ENCODE peak calls at places on chromosomes 7 and 10, in seven cellular contexts. One of them, this sample, is unnamed.

GRCh38 chr10:77036993-77037734 is 600.4 kb downstream of the KCNMA1 start:
- DNase-seq in right lobe of liver: peak; percentile 71
- DNase-seq in left ventricle myocardium inferior: no peak
- DNase-seq in prostate gland: no peak
- DNase-seq in keratinocyte: no peak
- DNase-seq in cardiac muscle cell: peak; percentile 30
- DNase-seq in Peyer's patch: no peak
- DNase-seq in this sample: no peak

GRCh38 chr10:79241990-79242619 is 105.2 kb upstream of the PPIF start:
- DNase-seq in right lobe of liver: peak; percentile 82
- DNase-seq in left ventricle myocardium inferior: peak; percentile 81
- DNase-seq in prostate gland: peak; percentile 44
- DNase-seq in keratinocyte: no peak
- DNase-seq in cardiac muscle cell: peak; percentile 54
- DNase-seq in Peyer's patch: peak; percentile 59
- DNase-seq in this sample: peak; percentile 55

GRCh38 chr7:77537595-77538185 is 595 bp downstream of the PTPN12 start:
- DNase-seq in right lobe of liver: peak; percentile 74
- DNase-seq in left ventricle myocardium inferior: peak; percentile 45
- DNase-seq in prostate gland: peak; percentile 24
- DNase-seq in keratinocyte: no peak
- DNase-seq in cardiac muscle cell: peak; percentile 39
- DNase-seq in Peyer's patch: peak; percentile 48
- DNase-seq in this sample: peak; percentile 34

GRCh38 chr10:58573970-58574538 is 61.4 kb downstream of the BICC1 start:
- DNase-seq in right lobe of liver: no peak
- DNase-seq in left ventricle myocardium inferior: no peak
- DNase-seq in prostate gland: no peak
- DNase-seq in keratinocyte: no peak
- DNase-seq in cardiac muscle cell: peak; percentile 75
- DNase-seq in Peyer's patch: no peak
- DNase-seq in this sample: no peak

GRCh38 chr7:64876792-64877713 is 26.0 kb upstream of the ZNF273 start:
- DNase-seq in right lobe of liver: no peak
- DNase-seq in left ventricle myocardium inferior: peak; percentile 55
- DNase-seq in prostate gland: peak; percentile 46
- DNase-seq in keratinocyte: no peak
- DNase-seq in cardiac muscle cell: peak; percentile 22
- DNase-seq in Peyer's patch: no peak
- DNase-seq in this sample: peak; percentile 81

GRCh38 chr7:83468251-83468739 is 180.6 kb downstream of the SEMA3E start:
- DNase-seq in right lobe of liver: peak; percentile 60
- DNase-seq in left ventricle myocardium inferior: peak; percentile 51
- DNase-seq in prostate gland: peak; percentile 51
- DNase-seq in keratinocyte: peak; percentile 98
- DNase-seq in cardiac muscle cell: peak; percentile 98
- DNase-seq in Peyer's patch: peak; percentile 16
- DNase-seq in this sample: peak; percentile 80

GRCh38 chr10:104577171-104577570 is 63.9 kb upstream of the SORCS3 start:
- DNase-seq in right lobe of liver: no peak
- DNase-seq in left ventricle myocardium inferior: no peak
- DNase-seq in prostate gland: no peak
- DNase-seq in keratinocyte: no peak
- DNase-seq in cardiac muscle cell: no peak
- DNase-seq in Peyer's patch: no peak
- DNase-seq in this sample: no peak

GRCh38 chr10:70234668-70235447 is 1.6 kb upstream of the PPA1 start:
- DNase-seq in right lobe of liver: no peak
- DNase-seq in left ventricle myocardium inferior: no peak
- DNase-seq in prostate gland: no peak
- DNase-seq in keratinocyte: no peak
- DNase-seq in cardiac muscle cell: peak; percentile 88
- DNase-seq in Peyer's patch: no peak
- DNase-seq in this sample: peak; percentile 71

GRCh38 chr7:33590902-33591301 is 314.4 kb upstream of the BMPER start:
- DNase-seq in right lobe of liver: no peak
- DNase-seq in left ventricle myocardium inferior: no peak
- DNase-seq in prostate gland: no peak
- DNase-seq in keratinocyte: no peak
- DNase-seq in cardiac muscle cell: peak; percentile 21
- DNase-seq in Peyer's patch: no peak
- DNase-seq in this sample: no peak

GRCh38 chr10:74518076-74518475 is 308.3 kb upstream of the KAT6B start:
- DNase-seq in right lobe of liver: no peak
- DNase-seq in left ventricle myocardium inferior: no peak
- DNase-seq in prostate gland: no peak
- DNase-seq in keratinocyte: no peak
- DNase-seq in cardiac muscle cell: no peak
- DNase-seq in Peyer's patch: no peak
- DNase-seq in this sample: no peak

GRCh38 chr10:6024334-6024682 is 37.9 kb downstream of the IL2RA start:
- DNase-seq in right lobe of liver: no peak
- DNase-seq in left ventricle myocardium inferior: no peak
- DNase-seq in prostate gland: no peak
- DNase-seq in keratinocyte: no peak
- DNase-seq in cardiac muscle cell: no peak
- DNase-seq in Peyer's patch: no peak
- DNase-seq in this sample: no peak

GRCh38 chr7:121081327-121081936 is 92.9 kb downstream of the CPED1 start:
- DNase-seq in right lobe of liver: no peak
- DNase-seq in left ventricle myocardium inferior: no peak
- DNase-seq in prostate gland: no peak
- DNase-seq in keratinocyte: no peak
- DNase-seq in cardiac muscle cell: peak; percentile 83
- DNase-seq in Peyer's patch: no peak
- DNase-seq in this sample: no peak

GRCh38 chr7:24932815-24933214 is 47.2 kb downstream of the OSBPL3 start:
- DNase-seq in right lobe of liver: no peak
- DNase-seq in left ventricle myocardium inferior: no peak
- DNase-seq in prostate gland: no peak
- DNase-seq in keratinocyte: no peak
- DNase-seq in cardiac muscle cell: no peak
- DNase-seq in Peyer's patch: no peak
- DNase-seq in this sample: no peak

GRCh38 chr10:86283466-86284287 is 82.9 kb downstream of the GRID1 start:
- DNase-seq in right lobe of liver: no peak
- DNase-seq in left ventricle myocardium inferior: no peak
- DNase-seq in prostate gland: no peak
- DNase-seq in keratinocyte: no peak
- DNase-seq in cardiac muscle cell: no peak
- DNase-seq in Peyer's patch: no peak
- DNase-seq in this sample: no peak

GRCh38 chr7:23012797-23013714 is 874 bp downstream of the HYCC1 start:
- DNase-seq in right lobe of liver: peak; percentile 68
- DNase-seq in left ventricle myocardium inferior: peak; percentile 33
- DNase-seq in prostate gland: peak; percentile 5
- DNase-seq in keratinocyte: no peak
- DNase-seq in cardiac muscle cell: no peak
- DNase-seq in Peyer's patch: peak; percentile 35
- DNase-seq in this sample: peak; percentile 35

GRCh38 chr10:30349967-30350735 is 1.1 kb upstream of the MTPAP start:
- DNase-seq in right lobe of liver: no peak
- DNase-seq in left ventricle myocardium inferior: peak; percentile 33
- DNase-seq in prostate gland: no peak
- DNase-seq in keratinocyte: no peak
- DNase-seq in cardiac muscle cell: no peak
- DNase-seq in Peyer's patch: peak; percentile 16
- DNase-seq in this sample: no peak
- H3K4me3 ChIP-seq in right lobe of liver: no peak overlapping the region
- H3K4me3 ChIP-seq in left ventricle myocardium inferior: no peak overlapping the region
- H3K4me3 ChIP-seq in prostate gland: no peak overlapping the region
- H3K4me3 ChIP-seq in keratinocyte: no peak overlapping the region
- H3K4me3 ChIP-seq in cardiac muscle cell: no peak overlapping the region
- H3K4me3 ChIP-seq in Peyer's patch: no peak overlapping the region
- H3K4me3 ChIP-seq in this sample: peak overlapping the region; percentile 91

GRCh38 chr10:528173-529165 is 161.0 kb downstream of the DIP2C start:
- DNase-seq in right lobe of liver: no peak
- DNase-seq in left ventricle myocardium inferior: no peak
- DNase-seq in prostate gland: no peak
- DNase-seq in keratinocyte: no peak
- DNase-seq in cardiac muscle cell: no peak
- DNase-seq in Peyer's patch: no peak
- DNase-seq in this sample: no peak

GRCh38 chr10:523925-524324 is 165.5 kb downstream of the DIP2C start:
- DNase-seq in right lobe of liver: no peak
- DNase-seq in left ventricle myocardium inferior: no peak
- DNase-seq in prostate gland: no peak
- DNase-seq in keratinocyte: no peak
- DNase-seq in cardiac muscle cell: no peak
- DNase-seq in Peyer's patch: no peak
- DNase-seq in this sample: no peak

GRCh38 chr10:527416-527815 is 162.1 kb downstream of the DIP2C start:
- DNase-seq in right lobe of liver: no peak
- DNase-seq in left ventricle myocardium inferior: no peak
- DNase-seq in prostate gland: no peak
- DNase-seq in keratinocyte: no peak
- DNase-seq in cardiac muscle cell: no peak
- DNase-seq in Peyer's patch: no peak
- DNase-seq in this sample: no peak

GRCh38 chr10:525565-526315 is 163.7 kb downstream of the DIP2C start:
- DNase-seq in right lobe of liver: no peak
- DNase-seq in left ventricle myocardium inferior: no peak
- DNase-seq in prostate gland: no peak
- DNase-seq in keratinocyte: no peak
- DNase-seq in cardiac muscle cell: no peak
- DNase-seq in Peyer's patch: no peak
- DNase-seq in this sample: no peak

DNA sequence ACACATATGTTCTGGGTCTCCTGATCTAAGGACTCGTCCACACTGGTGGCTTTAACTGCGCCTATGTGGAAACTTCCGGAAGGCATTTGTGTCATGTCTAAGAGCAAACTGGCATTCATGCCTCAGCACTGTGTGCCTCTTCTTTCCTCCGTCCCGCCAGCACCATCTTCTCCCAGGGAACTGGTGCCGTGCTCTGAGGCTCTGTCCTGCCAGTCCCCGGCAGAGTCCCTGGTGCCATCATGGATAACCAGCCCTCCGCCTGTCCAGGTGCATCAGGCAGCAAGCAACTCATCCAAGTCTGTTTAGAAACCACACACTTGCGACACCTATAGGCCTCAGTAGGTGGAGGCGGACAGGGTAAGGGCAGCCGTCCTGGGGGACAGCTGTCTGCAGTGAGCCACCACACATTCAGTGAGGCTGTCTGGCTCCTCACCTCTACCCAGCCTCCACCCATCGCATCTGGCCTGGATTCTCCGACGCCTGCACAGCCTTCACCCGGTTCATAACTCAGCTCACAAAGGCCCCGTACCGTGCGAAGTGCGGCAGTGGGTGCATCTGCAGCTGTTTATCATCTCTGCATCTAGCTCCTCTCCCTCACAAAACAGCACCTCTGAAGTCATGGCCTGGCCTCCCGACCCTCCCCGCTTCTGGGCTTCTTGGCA is 162.7 kb downstream of the DIP2C start:
- DNase-seq in right lobe of liver: no peak
- DNase-seq in left ventricle myocardium inferior: no peak
- DNase-seq in prostate gland: no peak
- DNase-seq in keratinocyte: no peak
- DNase-seq in cardiac muscle cell: no peak
- DNase-seq in Peyer's patch: no peak
- DNase-seq in this sample: no peak
- TF ChIP-seq CTCF in right lobe of liver: no peak
- TF ChIP-seq CTCF in left ventricle myocardium inferior: no peak
- TF ChIP-seq CTCF in prostate gland: no peak
- TF ChIP-seq CTCF in keratinocyte: no peak
- TF ChIP-seq CTCF in cardiac muscle cell: no peak
- TF ChIP-seq CTCF in Peyer's patch: no peak
- TF ChIP-seq CTCF in this sample: no peak

GRCh38 chr7:69710773-69711445 is 112.6 kb downstream of the AUTS2 start:
- DNase-seq in right lobe of liver: no peak
- DNase-seq in left ventricle myocardium inferior: no peak
- DNase-seq in prostate gland: no peak
- DNase-seq in keratinocyte: no peak
- DNase-seq in cardiac muscle cell: no peak
- DNase-seq in Peyer's patch: no peak
- DNase-seq in this sample: no peak

GRCh38 chr7:69717221-69717620 is 118.9 kb downstream of the AUTS2 start:
- DNase-seq in right lobe of liver: no peak
- DNase-seq in left ventricle myocardium inferior: no peak
- DNase-seq in prostate gland: no peak
- DNase-seq in keratinocyte: no peak
- DNase-seq in cardiac muscle cell: no peak
- DNase-seq in Peyer's patch: no peak
- DNase-seq in this sample: no peak

GRCh38 chr7:69714886-69715571 is 116.8 kb downstream of the AUTS2 start:
- DNase-seq in right lobe of liver: no peak
- DNase-seq in left ventricle myocardium inferior: no peak
- DNase-seq in prostate gland: no peak
- DNase-seq in keratinocyte: no peak
- DNase-seq in cardiac muscle cell: peak; percentile 30
- DNase-seq in Peyer's patch: no peak
- DNase-seq in this sample: no peak
- H3K4me1 ChIP-seq in right lobe of liver: no peaks in the 10 kb centered on the region
- H3K4me1 ChIP-seq in left ventricle myocardium inferior: peaks cover 6% of the 10 kb centered on the region
- H3K4me1 ChIP-seq in prostate gland: no peaks in the 10 kb centered on the region
- H3K4me1 ChIP-seq in keratinocyte: no peaks in the 10 kb centered on the region
- H3K4me1 ChIP-seq in cardiac muscle cell: peaks cover 22% of the 10 kb centered on the region
- H3K4me1 ChIP-seq in Peyer's patch: no peaks in the 10 kb centered on the region
- H3K4me1 ChIP-seq in this sample: no peaks in the 10 kb centered on the region

GRCh38 chr10:13051126-13051694 is 48.8 kb upstream of the OPTN start:
- DNase-seq in right lobe of liver: no peak
- DNase-seq in left ventricle myocardium inferior: no peak
- DNase-seq in prostate gland: no peak
- DNase-seq in keratinocyte: no peak
- DNase-seq in cardiac muscle cell: no peak
- DNase-seq in Peyer's patch: no peak
- DNase-seq in this sample: no peak

GRCh38 chr10:13046861-13047528 is 45.5 kb upstream of the CCDC3 start:
- DNase-seq in right lobe of liver: no peak
- DNase-seq in left ventricle myocardium inferior: no peak
- DNase-seq in prostate gland: no peak
- DNase-seq in keratinocyte: no peak
- DNase-seq in cardiac muscle cell: no peak
- DNase-seq in Peyer's patch: no peak
- DNase-seq in this sample: no peak

GRCh38 chr10:13047529-13048206 is 46.2 kb upstream of the CCDC3 start:
- DNase-seq in right lobe of liver: no peak
- DNase-seq in left ventricle myocardium inferior: no peak
- DNase-seq in prostate gland: no peak
- DNase-seq in keratinocyte: no peak
- DNase-seq in cardiac muscle cell: no peak
- DNase-seq in Peyer's patch: no peak
- DNase-seq in this sample: no peak

GRCh38 chr10:13049774-13050420 is 48.4 kb upstream of the CCDC3 start:
- DNase-seq in right lobe of liver: no peak
- DNase-seq in left ventricle myocardium inferior: no peak
- DNase-seq in prostate gland: no peak
- DNase-seq in keratinocyte: no peak
- DNase-seq in cardiac muscle cell: no peak
- DNase-seq in Peyer's patch: no peak
- DNase-seq in this sample: no peak

DNA sequence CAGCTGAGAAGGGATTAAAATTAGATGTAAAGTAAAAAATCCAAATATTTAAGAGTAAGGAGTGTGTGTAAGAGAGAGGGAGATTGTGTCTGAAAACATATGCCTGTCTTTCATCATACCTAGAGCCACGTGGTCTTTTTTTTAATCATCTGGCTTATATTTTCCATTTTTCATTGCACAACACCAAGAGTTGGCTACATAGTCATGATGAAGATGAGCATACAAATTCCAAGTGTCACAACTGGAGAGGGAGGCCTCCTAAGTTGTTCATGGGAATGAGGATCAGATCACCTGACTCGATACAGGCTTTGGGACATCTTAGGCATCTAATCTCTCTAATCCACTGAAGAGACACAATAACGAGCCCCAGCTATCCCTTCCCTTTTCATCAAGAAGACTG is 47.2 kb upstream of the CCDC3 start:
- DNase-seq in right lobe of liver: no peak
- DNase-seq in left ventricle myocardium inferior: no peak
- DNase-seq in prostate gland: no peak
- DNase-seq in keratinocyte: no peak
- DNase-seq in cardiac muscle cell: no peak
- DNase-seq in Peyer's patch: no peak
- DNase-seq in this sample: no peak
- H3K4me3 ChIP-seq in right lobe of liver: no peak overlapping the region
- H3K4me3 ChIP-seq in left ventricle myocardium inferior: no peak overlapping the region
- H3K4me3 ChIP-seq in prostate gland: no peak overlapping the region
- H3K4me3 ChIP-seq in keratinocyte: no peak overlapping the region
- H3K4me3 ChIP-seq in cardiac muscle cell: no peak overlapping the region
- H3K4me3 ChIP-seq in Peyer's patch: no peak overlapping the region
- H3K4me3 ChIP-seq in this sample: no peak overlapping the region

This sample was measured in testis.